ENCODE peak calls at places on chromosomes 6 and 20, in eight cellular contexts. One of them, this sample, is unnamed.

GRCh38 chr6:159595173-159595572 is 97.9 kb downstream of the SOD2 start:
- DNase-seq in esophagus squamous epithelium: no peak
- DNase-seq in adipocyte: peak
- DNase-seq in EL: peak
- DNase-seq in germinal center: no peak
- DNase-seq in lower lobe of right lung: no peak
- DNase-seq in mesendoderm: no peak
- DNase-seq in nucleus accumbens: no peak
- DNase-seq in this sample: no peak

GRCh38 chr6:21111399-21111725 is 482.2 kb upstream of the SOX4 start:
- DNase-seq in esophagus squamous epithelium: no peak
- DNase-seq in adipocyte: no peak
- DNase-seq in EL: no peak
- DNase-seq in germinal center: no peak
- DNase-seq in lower lobe of right lung: no peak
- DNase-seq in mesendoderm: peak
- DNase-seq in nucleus accumbens: no peak
- DNase-seq in this sample: no peak

GRCh38 chr6:161917645-161918044 is 643.8 kb upstream of the AGPAT4 start:
- DNase-seq in esophagus squamous epithelium: no peak
- DNase-seq in adipocyte: no peak
- DNase-seq in EL: no peak
- DNase-seq in germinal center: no peak
- DNase-seq in lower lobe of right lung: no peak
- DNase-seq in mesendoderm: no peak
- DNase-seq in nucleus accumbens: no peak
- DNase-seq in this sample: no peak

GRCh38 chr20:34290471-34290870 is 12.7 kb downstream of the AHCY start:
- DNase-seq in esophagus squamous epithelium: no peak
- DNase-seq in adipocyte: no peak
- DNase-seq in EL: no peak
- DNase-seq in germinal center: no peak
- DNase-seq in lower lobe of right lung: no peak
- DNase-seq in mesendoderm: no peak
- DNase-seq in nucleus accumbens: no peak
- DNase-seq in this sample: no peak

GRCh38 chr20:46308258-46309157 is at the start of gene CDH22:
- DNase-seq in esophagus squamous epithelium: no peak
- DNase-seq in adipocyte: peak
- DNase-seq in EL: peak
- DNase-seq in germinal center: peak
- DNase-seq in lower lobe of right lung: peak
- DNase-seq in mesendoderm: peak
- DNase-seq in nucleus accumbens: peak
- DNase-seq in this sample: peak

GRCh38 chr6:6270948-6271347 is 49.5 kb downstream of the F13A1 start:
- DNase-seq in esophagus squamous epithelium: no peak
- DNase-seq in adipocyte: no peak
- DNase-seq in EL: no peak
- DNase-seq in germinal center: no peak
- DNase-seq in lower lobe of right lung: no peak
- DNase-seq in mesendoderm: no peak
- DNase-seq in nucleus accumbens: no peak
- DNase-seq in this sample: no peak

GRCh38 chr6:54621285-54621684 is 225.3 kb upstream of the FAM83B start:
- DNase-seq in esophagus squamous epithelium: no peak
- DNase-seq in adipocyte: no peak
- DNase-seq in EL: no peak
- DNase-seq in germinal center: no peak
- DNase-seq in lower lobe of right lung: no peak
- DNase-seq in mesendoderm: peak
- DNase-seq in nucleus accumbens: no peak
- DNase-seq in this sample: no peak

GRCh38 chr6:169326067-169326799 is 72.6 kb upstream of the THBS2 start:
- DNase-seq in esophagus squamous epithelium: no peak
- DNase-seq in adipocyte: peak
- DNase-seq in EL: peak
- DNase-seq in germinal center: no peak
- DNase-seq in lower lobe of right lung: no peak
- DNase-seq in mesendoderm: peak
- DNase-seq in nucleus accumbens: peak
- DNase-seq in this sample: no peak

GRCh38 chr20:58004900-58005299 is 223.6 kb downstream of the ANKRD60 start:
- DNase-seq in esophagus squamous epithelium: no peak
- DNase-seq in adipocyte: no peak
- DNase-seq in EL: no peak
- DNase-seq in germinal center: no peak
- DNase-seq in lower lobe of right lung: no peak
- DNase-seq in mesendoderm: no peak
- DNase-seq in nucleus accumbens: no peak
- DNase-seq in this sample: no peak

GRCh38 chr20:51481311-51481997 is 61.1 kb downstream of the NFATC2 start:
- DNase-seq in esophagus squamous epithelium: no peak
- DNase-seq in adipocyte: no peak
- DNase-seq in EL: no peak
- DNase-seq in germinal center: peak
- DNase-seq in lower lobe of right lung: no peak
- DNase-seq in mesendoderm: no peak
- DNase-seq in nucleus accumbens: no peak
- DNase-seq in this sample: peak

GRCh38 chr20:36542516-36543186 is 1.3 kb downstream of the MYL9 start:
- DNase-seq in esophagus squamous epithelium: no peak
- DNase-seq in adipocyte: peak
- DNase-seq in EL: no peak
- DNase-seq in germinal center: no peak
- DNase-seq in lower lobe of right lung: no peak
- DNase-seq in mesendoderm: no peak
- DNase-seq in nucleus accumbens: no peak
- DNase-seq in this sample: no peak

GRCh38 chr20:48631114-48632016 is 196.4 kb downstream of the PREX1 start:
- DNase-seq in esophagus squamous epithelium: no peak
- DNase-seq in adipocyte: no peak
- DNase-seq in EL: peak
- DNase-seq in germinal center: no peak
- DNase-seq in lower lobe of right lung: no peak
- DNase-seq in mesendoderm: no peak
- DNase-seq in nucleus accumbens: no peak
- DNase-seq in this sample: no peak

GRCh38 chr6:21265264-21266044 is 328.1 kb upstream of the SOX4 start:
- DNase-seq in esophagus squamous epithelium: no peak
- DNase-seq in adipocyte: no peak
- DNase-seq in EL: peak
- DNase-seq in germinal center: no peak
- DNase-seq in lower lobe of right lung: no peak
- DNase-seq in mesendoderm: no peak
- DNase-seq in nucleus accumbens: no peak
- DNase-seq in this sample: no peak

GRCh38 chr6:140921366-140922226 is 1211.1 kb upstream of the GJE1 start:
- DNase-seq in esophagus squamous epithelium: no peak
- DNase-seq in adipocyte: peak
- DNase-seq in EL: peak
- DNase-seq in germinal center: no peak
- DNase-seq in lower lobe of right lung: no peak
- DNase-seq in mesendoderm: peak
- DNase-seq in nucleus accumbens: no peak
- DNase-seq in this sample: no peak

GRCh38 chr6:148343028-148343374 is 363 bp downstream of the SASH1 start:
- DNase-seq in esophagus squamous epithelium: no peak
- DNase-seq in adipocyte: no peak
- DNase-seq in EL: no peak
- DNase-seq in germinal center: no peak
- DNase-seq in lower lobe of right lung: no peak
- DNase-seq in mesendoderm: peak
- DNase-seq in nucleus accumbens: no peak
- DNase-seq in this sample: no peak

GRCh38 chr6:80540700-80541099 is 434.2 kb downstream of the BCKDHB start:
- DNase-seq in esophagus squamous epithelium: no peak
- DNase-seq in adipocyte: no peak
- DNase-seq in EL: no peak
- DNase-seq in germinal center: no peak
- DNase-seq in lower lobe of right lung: no peak
- DNase-seq in mesendoderm: no peak
- DNase-seq in nucleus accumbens: no peak
- DNase-seq in this sample: no peak

GRCh38 chr6:125020385-125020784 is 58.1 kb downstream of the RNF217 start:
- DNase-seq in esophagus squamous epithelium: no peak
- DNase-seq in adipocyte: peak
- DNase-seq in EL: no peak
- DNase-seq in germinal center: no peak
- DNase-seq in lower lobe of right lung: no peak
- DNase-seq in mesendoderm: no peak
- DNase-seq in nucleus accumbens: no peak
- DNase-seq in this sample: no peak

GRCh38 chr20:64056889-64057627 is 5.9 kb upstream of the TCEA2 start:
- DNase-seq in esophagus squamous epithelium: no peak
- DNase-seq in adipocyte: no peak
- DNase-seq in EL: no peak
- DNase-seq in germinal center: no peak
- DNase-seq in lower lobe of right lung: peak
- DNase-seq in mesendoderm: no peak
- DNase-seq in nucleus accumbens: no peak
- DNase-seq in this sample: no peak

GRCh38 chr6:33427585-33428218 is 7.8 kb downstream of the SYNGAP1 start:
- DNase-seq in esophagus squamous epithelium: no peak
- DNase-seq in adipocyte: peak
- DNase-seq in EL: peak
- DNase-seq in germinal center: peak
- DNase-seq in lower lobe of right lung: peak
- DNase-seq in mesendoderm: peak
- DNase-seq in nucleus accumbens: peak
- DNase-seq in this sample: peak

GRCh38 chr20:62638680-62639406 is 3.5 kb upstream of the SLCO4A1 start:
- DNase-seq in esophagus squamous epithelium: no peak
- DNase-seq in adipocyte: no peak
- DNase-seq in EL: no peak
- DNase-seq in germinal center: no peak
- DNase-seq in lower lobe of right lung: no peak
- DNase-seq in mesendoderm: no peak
- DNase-seq in nucleus accumbens: no peak
- DNase-seq in this sample: no peak

GRCh38 chr6:95686272-95686671 is 108.9 kb downstream of the MANEA start:
- DNase-seq in esophagus squamous epithelium: no peak
- DNase-seq in adipocyte: no peak
- DNase-seq in EL: no peak
- DNase-seq in germinal center: no peak
- DNase-seq in lower lobe of right lung: no peak
- DNase-seq in mesendoderm: peak
- DNase-seq in nucleus accumbens: no peak
- DNase-seq in this sample: no peak

GRCh38 chr6:83467620-83468036 is 36.8 kb upstream of the ME1 start:
- DNase-seq in esophagus squamous epithelium: no peak
- DNase-seq in adipocyte: no peak
- DNase-seq in EL: no peak
- DNase-seq in germinal center: no peak
- DNase-seq in lower lobe of right lung: peak
- DNase-seq in mesendoderm: no peak
- DNase-seq in nucleus accumbens: no peak
- DNase-seq in this sample: no peak

GRCh38 chr20:49964964-49965780 is 17.6 kb upstream of the SNAI1 start:
- DNase-seq in esophagus squamous epithelium: no peak
- DNase-seq in adipocyte: no peak
- DNase-seq in EL: peak
- DNase-seq in germinal center: peak
- DNase-seq in lower lobe of right lung: no peak
- DNase-seq in mesendoderm: peak
- DNase-seq in nucleus accumbens: no peak
- DNase-seq in this sample: no peak

GRCh38 chr6:85642774-85643529 is at the start of gene SYNCRIP:
- DNase-seq in esophagus squamous epithelium: peak
- DNase-seq in adipocyte: peak
- DNase-seq in EL: peak
- DNase-seq in germinal center: peak
- DNase-seq in lower lobe of right lung: peak
- DNase-seq in mesendoderm: peak
- DNase-seq in nucleus accumbens: peak
- DNase-seq in this sample: peak

GRCh38 chr6:139474145-139475108 is 100.0 kb upstream of the CITED2 start:
- DNase-seq in esophagus squamous epithelium: no peak
- DNase-seq in adipocyte: peak
- DNase-seq in EL: peak
- DNase-seq in germinal center: no peak
- DNase-seq in lower lobe of right lung: no peak
- DNase-seq in mesendoderm: peak
- DNase-seq in nucleus accumbens: no peak
- DNase-seq in this sample: no peak

GRCh38 chr20:45470262-45470931 is 844 bp downstream of the WFDC2 start:
- DNase-seq in esophagus squamous epithelium: no peak
- DNase-seq in adipocyte: peak
- DNase-seq in EL: peak
- DNase-seq in germinal center: no peak
- DNase-seq in lower lobe of right lung: peak
- DNase-seq in mesendoderm: peak
- DNase-seq in nucleus accumbens: peak
- DNase-seq in this sample: no peak

GRCh38 chr6:165045631-165046030 is 263.8 kb downstream of the C6orf118 start:
- DNase-seq in esophagus squamous epithelium: no peak
- DNase-seq in adipocyte: no peak
- DNase-seq in EL: no peak
- DNase-seq in germinal center: no peak
- DNase-seq in lower lobe of right lung: no peak
- DNase-seq in mesendoderm: no peak
- DNase-seq in nucleus accumbens: no peak
- DNase-seq in this sample: no peak

GRCh38 chr20:1817577-1818211 is 77.5 kb upstream of the SIRPA start:
- DNase-seq in esophagus squamous epithelium: no peak
- DNase-seq in adipocyte: no peak
- DNase-seq in EL: no peak
- DNase-seq in germinal center: no peak
- DNase-seq in lower lobe of right lung: no peak
- DNase-seq in mesendoderm: no peak
- DNase-seq in nucleus accumbens: no peak
- DNase-seq in this sample: no peak

GRCh38 chr6:39317256-39317655 is 3.0 kb upstream of the KCNK17 start:
- DNase-seq in esophagus squamous epithelium: no peak
- DNase-seq in adipocyte: no peak
- DNase-seq in EL: no peak
- DNase-seq in germinal center: no peak
- DNase-seq in lower lobe of right lung: no peak
- DNase-seq in mesendoderm: no peak
- DNase-seq in nucleus accumbens: no peak
- DNase-seq in this sample: no peak

GRCh38 chr6:122677436-122677835 is 67.2 kb downstream of the PKIB start:
- DNase-seq in esophagus squamous epithelium: no peak
- DNase-seq in adipocyte: no peak
- DNase-seq in EL: no peak
- DNase-seq in germinal center: no peak
- DNase-seq in lower lobe of right lung: no peak
- DNase-seq in mesendoderm: no peak
- DNase-seq in nucleus accumbens: no peak
- DNase-seq in this sample: no peak

GRCh38 chr6:137006056-137006455 is 38.7 kb downstream of the IL20RA start:
- DNase-seq in esophagus squamous epithelium: no peak
- DNase-seq in adipocyte: no peak
- DNase-seq in EL: no peak
- DNase-seq in germinal center: no peak
- DNase-seq in lower lobe of right lung: no peak
- DNase-seq in mesendoderm: no peak
- DNase-seq in nucleus accumbens: no peak
- DNase-seq in this sample: no peak

GRCh38 chr6:47724300-47724699 is 25.9 kb downstream of the ADGRF4 start:
- DNase-seq in esophagus squamous epithelium: no peak
- DNase-seq in adipocyte: no peak
- DNase-seq in EL: peak
- DNase-seq in germinal center: no peak
- DNase-seq in lower lobe of right lung: no peak
- DNase-seq in mesendoderm: no peak
- DNase-seq in nucleus accumbens: no peak
- DNase-seq in this sample: no peak

GRCh38 chr6:30647802-30648460 is 998 bp downstream of the C6orf136 start:
- DNase-seq in esophagus squamous epithelium: no peak
- DNase-seq in adipocyte: no peak
- DNase-seq in EL: no peak
- DNase-seq in germinal center: no peak
- DNase-seq in lower lobe of right lung: no peak
- DNase-seq in mesendoderm: no peak
- DNase-seq in nucleus accumbens: no peak
- DNase-seq in this sample: no peak

This sample was measured in naive thymus-derived CD4-positive, alpha-beta T cell.